ENCODE peak calls at places on chromosomes 2 and 18, in nine cellular contexts. One of them, this sample, is unnamed.

GRCh38 chr2:74037379-74037860 is 52.7 kb downstream of the TET3 start:
- DNase-seq in KBM-7: peak
- DNase-seq in activated naive CD8-positive, alpha-beta T cell treated with anti-CD3 and anti-CD28 coated beads, Interleukin-2, amount 50 U/mL, for 24 hours: no peak
- DNase-seq in cardiac muscle cell: no peak
- DNase-seq in IMR-90: peak
- DNase-seq in Daoy: no peak
- DNase-seq in NCI-H1694 treated with DMSO at 0.1 percent for 48 hours: no peak
- DNase-seq in stimulated activated CD4-positive, alpha-beta T cell treated with anti-CD3 and anti-CD28 coated beads, Interleukin-4, amount 100 ng/mL, for 48 hours: no peak
- DNase-seq in BE2C: no peak
- DNase-seq in this sample: peak

GRCh38 chr2:45643543-45644542 is 7.6 kb upstream of the PRKCE start:
- DNase-seq in NCI-H1694 treated with DMSO at 0.1 percent for 48 hours: peak
- DNase-seq in Daoy: peak
- DNase-seq in KBM-7: peak
- DNase-seq in activated naive CD8-positive, alpha-beta T cell treated with anti-CD3 and anti-CD28 coated beads, Interleukin-2, amount 50 U/mL, for 24 hours: peak
- DNase-seq in IMR-90: peak
- DNase-seq in stimulated activated CD4-positive, alpha-beta T cell treated with anti-CD3 and anti-CD28 coated beads, Interleukin-4, amount 100 ng/mL, for 48 hours: peak
- DNase-seq in BE2C: peak
- DNase-seq in cardiac muscle cell: peak
- DNase-seq in this sample: peak

GRCh38 chr2:136117909-136118818 is at the start of gene CXCR4:
- DNase-seq in KBM-7: peak
- DNase-seq in activated naive CD8-positive, alpha-beta T cell treated with anti-CD3 and anti-CD28 coated beads, Interleukin-2, amount 50 U/mL, for 24 hours: peak
- DNase-seq in BE2C: peak
- DNase-seq in IMR-90: peak
- DNase-seq in stimulated activated CD4-positive, alpha-beta T cell treated with anti-CD3 and anti-CD28 coated beads, Interleukin-4, amount 100 ng/mL, for 48 hours: peak
- DNase-seq in Daoy: peak
- DNase-seq in NCI-H1694 treated with DMSO at 0.1 percent for 48 hours: peak
- DNase-seq in cardiac muscle cell: peak
- DNase-seq in this sample: peak

GRCh38 chr2:157856157-157856455 is 20.0 kb downstream of the ACVR1 start:
- DNase-seq in IMR-90: no peak
- DNase-seq in stimulated activated CD4-positive, alpha-beta T cell treated with anti-CD3 and anti-CD28 coated beads, Interleukin-4, amount 100 ng/mL, for 48 hours: no peak
- DNase-seq in BE2C: no peak
- DNase-seq in NCI-H1694 treated with DMSO at 0.1 percent for 48 hours: no peak
- DNase-seq in KBM-7: no peak
- DNase-seq in activated naive CD8-positive, alpha-beta T cell treated with anti-CD3 and anti-CD28 coated beads, Interleukin-2, amount 50 U/mL, for 24 hours: no peak
- DNase-seq in Daoy: no peak
- DNase-seq in cardiac muscle cell: no peak
- DNase-seq in this sample: no peak

GRCh38 chr2:186780701-186781316 is 68.2 kb downstream of the ZSWIM2 start:
- DNase-seq in KBM-7: peak
- DNase-seq in NCI-H1694 treated with DMSO at 0.1 percent for 48 hours: peak
- DNase-seq in cardiac muscle cell: peak
- DNase-seq in activated naive CD8-positive, alpha-beta T cell treated with anti-CD3 and anti-CD28 coated beads, Interleukin-2, amount 50 U/mL, for 24 hours: no peak
- DNase-seq in IMR-90: peak
- DNase-seq in stimulated activated CD4-positive, alpha-beta T cell treated with anti-CD3 and anti-CD28 coated beads, Interleukin-4, amount 100 ng/mL, for 48 hours: no peak
- DNase-seq in BE2C: no peak
- DNase-seq in Daoy: peak
- DNase-seq in this sample: no peak

GRCh38 chr18:74468547-74469014 is 11.5 kb upstream of the DIPK1C start:
- DNase-seq in BE2C: no peak
- DNase-seq in stimulated activated CD4-positive, alpha-beta T cell treated with anti-CD3 and anti-CD28 coated beads, Interleukin-4, amount 100 ng/mL, for 48 hours: no peak
- DNase-seq in KBM-7: no peak
- DNase-seq in cardiac muscle cell: no peak
- DNase-seq in NCI-H1694 treated with DMSO at 0.1 percent for 48 hours: no peak
- DNase-seq in Daoy: no peak
- DNase-seq in IMR-90: no peak
- DNase-seq in activated naive CD8-positive, alpha-beta T cell treated with anti-CD3 and anti-CD28 coated beads, Interleukin-2, amount 50 U/mL, for 24 hours: no peak
- DNase-seq in this sample: no peak

GRCh38 chr18:11004951-11005350 is 144.4 kb downstream of the PIEZO2 start:
- DNase-seq in IMR-90: no peak
- DNase-seq in stimulated activated CD4-positive, alpha-beta T cell treated with anti-CD3 and anti-CD28 coated beads, Interleukin-4, amount 100 ng/mL, for 48 hours: no peak
- DNase-seq in Daoy: peak
- DNase-seq in BE2C: no peak
- DNase-seq in NCI-H1694 treated with DMSO at 0.1 percent for 48 hours: no peak
- DNase-seq in activated naive CD8-positive, alpha-beta T cell treated with anti-CD3 and anti-CD28 coated beads, Interleukin-2, amount 50 U/mL, for 24 hours: no peak
- DNase-seq in KBM-7: no peak
- DNase-seq in cardiac muscle cell: no peak
- DNase-seq in this sample: no peak

GRCh38 chr2:238702691-238703415 is 145.0 kb upstream of the TWIST2 start:
- DNase-seq in NCI-H1694 treated with DMSO at 0.1 percent for 48 hours: no peak
- DNase-seq in activated naive CD8-positive, alpha-beta T cell treated with anti-CD3 and anti-CD28 coated beads, Interleukin-2, amount 50 U/mL, for 24 hours: no peak
- DNase-seq in Daoy: no peak
- DNase-seq in stimulated activated CD4-positive, alpha-beta T cell treated with anti-CD3 and anti-CD28 coated beads, Interleukin-4, amount 100 ng/mL, for 48 hours: no peak
- DNase-seq in KBM-7: no peak
- DNase-seq in BE2C: no peak
- DNase-seq in cardiac muscle cell: no peak
- DNase-seq in IMR-90: no peak
- DNase-seq in this sample: no peak

GRCh38 chr2:233199870-233200269 is 51.6 kb upstream of the ATG16L1 start:
- DNase-seq in Daoy: no peak
- DNase-seq in IMR-90: no peak
- DNase-seq in stimulated activated CD4-positive, alpha-beta T cell treated with anti-CD3 and anti-CD28 coated beads, Interleukin-4, amount 100 ng/mL, for 48 hours: no peak
- DNase-seq in BE2C: no peak
- DNase-seq in KBM-7: no peak
- DNase-seq in NCI-H1694 treated with DMSO at 0.1 percent for 48 hours: no peak
- DNase-seq in cardiac muscle cell: no peak
- DNase-seq in activated naive CD8-positive, alpha-beta T cell treated with anti-CD3 and anti-CD28 coated beads, Interleukin-2, amount 50 U/mL, for 24 hours: no peak
- DNase-seq in this sample: peak

GRCh38 chr18:48408727-48409590 is at the start of gene ZBTB7C:
- DNase-seq in stimulated activated CD4-positive, alpha-beta T cell treated with anti-CD3 and anti-CD28 coated beads, Interleukin-4, amount 100 ng/mL, for 48 hours: no peak
- DNase-seq in cardiac muscle cell: peak
- DNase-seq in activated naive CD8-positive, alpha-beta T cell treated with anti-CD3 and anti-CD28 coated beads, Interleukin-2, amount 50 U/mL, for 24 hours: peak
- DNase-seq in Daoy: peak
- DNase-seq in KBM-7: no peak
- DNase-seq in NCI-H1694 treated with DMSO at 0.1 percent for 48 hours: no peak
- DNase-seq in BE2C: peak
- DNase-seq in IMR-90: no peak
- DNase-seq in this sample: no peak

GRCh38 chr2:54581326-54582039 is 125.4 kb downstream of the SPTBN1 start:
- DNase-seq in cardiac muscle cell: no peak
- DNase-seq in NCI-H1694 treated with DMSO at 0.1 percent for 48 hours: peak
- DNase-seq in Daoy: no peak
- DNase-seq in stimulated activated CD4-positive, alpha-beta T cell treated with anti-CD3 and anti-CD28 coated beads, Interleukin-4, amount 100 ng/mL, for 48 hours: no peak
- DNase-seq in IMR-90: no peak
- DNase-seq in activated naive CD8-positive, alpha-beta T cell treated with anti-CD3 and anti-CD28 coated beads, Interleukin-2, amount 50 U/mL, for 24 hours: no peak
- DNase-seq in BE2C: no peak
- DNase-seq in KBM-7: peak
- DNase-seq in this sample: no peak

GRCh38 chr18:48951448-48952286 is 902 bp upstream of the SMAD7 start:
- DNase-seq in activated naive CD8-positive, alpha-beta T cell treated with anti-CD3 and anti-CD28 coated beads, Interleukin-2, amount 50 U/mL, for 24 hours: peak
- DNase-seq in cardiac muscle cell: peak
- DNase-seq in KBM-7: peak
- DNase-seq in stimulated activated CD4-positive, alpha-beta T cell treated with anti-CD3 and anti-CD28 coated beads, Interleukin-4, amount 100 ng/mL, for 48 hours: no peak
- DNase-seq in IMR-90: peak
- DNase-seq in NCI-H1694 treated with DMSO at 0.1 percent for 48 hours: peak
- DNase-seq in BE2C: peak
- DNase-seq in Daoy: peak
- DNase-seq in this sample: peak

GRCh38 chr18:51149605-51150429 is 47.7 kb downstream of the MEX3C start:
- DNase-seq in Daoy: peak
- DNase-seq in activated naive CD8-positive, alpha-beta T cell treated with anti-CD3 and anti-CD28 coated beads, Interleukin-2, amount 50 U/mL, for 24 hours: peak
- DNase-seq in NCI-H1694 treated with DMSO at 0.1 percent for 48 hours: no peak
- DNase-seq in KBM-7: no peak
- DNase-seq in BE2C: no peak
- DNase-seq in cardiac muscle cell: no peak
- DNase-seq in IMR-90: peak
- DNase-seq in stimulated activated CD4-positive, alpha-beta T cell treated with anti-CD3 and anti-CD28 coated beads, Interleukin-4, amount 100 ng/mL, for 48 hours: no peak
- DNase-seq in this sample: no peak

GRCh38 chr2:128552806-128553551 is 234.3 kb upstream of the HS6ST1 start:
- DNase-seq in activated naive CD8-positive, alpha-beta T cell treated with anti-CD3 and anti-CD28 coated beads, Interleukin-2, amount 50 U/mL, for 24 hours: no peak
- DNase-seq in KBM-7: no peak
- DNase-seq in stimulated activated CD4-positive, alpha-beta T cell treated with anti-CD3 and anti-CD28 coated beads, Interleukin-4, amount 100 ng/mL, for 48 hours: no peak
- DNase-seq in BE2C: no peak
- DNase-seq in IMR-90: no peak
- DNase-seq in NCI-H1694 treated with DMSO at 0.1 percent for 48 hours: no peak
- DNase-seq in cardiac muscle cell: no peak
- DNase-seq in Daoy: no peak
- DNase-seq in this sample: no peak

GRCh38 chr18:41642756-41643155 is 312.3 kb upstream of the PIK3C3 start:
- DNase-seq in NCI-H1694 treated with DMSO at 0.1 percent for 48 hours: no peak
- DNase-seq in IMR-90: no peak
- DNase-seq in activated naive CD8-positive, alpha-beta T cell treated with anti-CD3 and anti-CD28 coated beads, Interleukin-2, amount 50 U/mL, for 24 hours: no peak
- DNase-seq in stimulated activated CD4-positive, alpha-beta T cell treated with anti-CD3 and anti-CD28 coated beads, Interleukin-4, amount 100 ng/mL, for 48 hours: no peak
- DNase-seq in Daoy: no peak
- DNase-seq in BE2C: no peak
- DNase-seq in cardiac muscle cell: no peak
- DNase-seq in KBM-7: no peak
- DNase-seq in this sample: no peak

GRCh38 chr2:12389354-12390045 is 327.2 kb upstream of the TRIB2 start:
- DNase-seq in cardiac muscle cell: no peak
- DNase-seq in IMR-90: peak
- DNase-seq in KBM-7: no peak
- DNase-seq in activated naive CD8-positive, alpha-beta T cell treated with anti-CD3 and anti-CD28 coated beads, Interleukin-2, amount 50 U/mL, for 24 hours: no peak
- DNase-seq in NCI-H1694 treated with DMSO at 0.1 percent for 48 hours: no peak
- DNase-seq in Daoy: no peak
- DNase-seq in stimulated activated CD4-positive, alpha-beta T cell treated with anti-CD3 and anti-CD28 coated beads, Interleukin-4, amount 100 ng/mL, for 48 hours: no peak
- DNase-seq in BE2C: no peak
- DNase-seq in this sample: no peak

GRCh38 chr2:231297108-231297908 is 98.2 kb upstream of the B3GNT7 start:
- DNase-seq in activated naive CD8-positive, alpha-beta T cell treated with anti-CD3 and anti-CD28 coated beads, Interleukin-2, amount 50 U/mL, for 24 hours: peak
- DNase-seq in Daoy: peak
- DNase-seq in stimulated activated CD4-positive, alpha-beta T cell treated with anti-CD3 and anti-CD28 coated beads, Interleukin-4, amount 100 ng/mL, for 48 hours: peak
- DNase-seq in NCI-H1694 treated with DMSO at 0.1 percent for 48 hours: peak
- DNase-seq in KBM-7: peak
- DNase-seq in BE2C: peak
- DNase-seq in cardiac muscle cell: peak
- DNase-seq in IMR-90: peak
- DNase-seq in this sample: peak

GRCh38 chr2:177172034-177172880 is 40.3 kb upstream of the HNRNPA3 start:
- DNase-seq in KBM-7: no peak
- DNase-seq in Daoy: peak
- DNase-seq in IMR-90: peak
- DNase-seq in cardiac muscle cell: no peak
- DNase-seq in BE2C: no peak
- DNase-seq in stimulated activated CD4-positive, alpha-beta T cell treated with anti-CD3 and anti-CD28 coated beads, Interleukin-4, amount 100 ng/mL, for 48 hours: no peak
- DNase-seq in NCI-H1694 treated with DMSO at 0.1 percent for 48 hours: no peak
- DNase-seq in activated naive CD8-positive, alpha-beta T cell treated with anti-CD3 and anti-CD28 coated beads, Interleukin-2, amount 50 U/mL, for 24 hours: no peak
- DNase-seq in this sample: no peak

GRCh38 chr18:3827236-3827635 is 377.3 kb downstream of the TGIF1 start:
- DNase-seq in BE2C: no peak
- DNase-seq in IMR-90: no peak
- DNase-seq in NCI-H1694 treated with DMSO at 0.1 percent for 48 hours: no peak
- DNase-seq in activated naive CD8-positive, alpha-beta T cell treated with anti-CD3 and anti-CD28 coated beads, Interleukin-2, amount 50 U/mL, for 24 hours: no peak
- DNase-seq in stimulated activated CD4-positive, alpha-beta T cell treated with anti-CD3 and anti-CD28 coated beads, Interleukin-4, amount 100 ng/mL, for 48 hours: no peak
- DNase-seq in Daoy: no peak
- DNase-seq in KBM-7: no peak
- DNase-seq in cardiac muscle cell: no peak
- DNase-seq in this sample: no peak

GRCh38 chr2:140650825-140651224 is 1480.0 kb downstream of the LRP1B start:
- DNase-seq in NCI-H1694 treated with DMSO at 0.1 percent for 48 hours: no peak
- DNase-seq in Daoy: no peak
- DNase-seq in cardiac muscle cell: no peak
- DNase-seq in KBM-7: no peak
- DNase-seq in activated naive CD8-positive, alpha-beta T cell treated with anti-CD3 and anti-CD28 coated beads, Interleukin-2, amount 50 U/mL, for 24 hours: no peak
- DNase-seq in IMR-90: peak
- DNase-seq in stimulated activated CD4-positive, alpha-beta T cell treated with anti-CD3 and anti-CD28 coated beads, Interleukin-4, amount 100 ng/mL, for 48 hours: no peak
- DNase-seq in BE2C: no peak
- DNase-seq in this sample: no peak

GRCh38 chr2:133292267-133292666 is 276.0 kb downstream of the NCKAP5 start:
- DNase-seq in Daoy: no peak
- DNase-seq in activated naive CD8-positive, alpha-beta T cell treated with anti-CD3 and anti-CD28 coated beads, Interleukin-2, amount 50 U/mL, for 24 hours: no peak
- DNase-seq in IMR-90: no peak
- DNase-seq in KBM-7: no peak
- DNase-seq in NCI-H1694 treated with DMSO at 0.1 percent for 48 hours: no peak
- DNase-seq in BE2C: no peak
- DNase-seq in cardiac muscle cell: no peak
- DNase-seq in stimulated activated CD4-positive, alpha-beta T cell treated with anti-CD3 and anti-CD28 coated beads, Interleukin-4, amount 100 ng/mL, for 48 hours: no peak
- DNase-seq in this sample: no peak

GRCh38 chr2:239234151-239234825 is 166.5 kb downstream of the HDAC4 start:
- DNase-seq in IMR-90: no peak
- DNase-seq in NCI-H1694 treated with DMSO at 0.1 percent for 48 hours: no peak
- DNase-seq in KBM-7: no peak
- DNase-seq in BE2C: no peak
- DNase-seq in activated naive CD8-positive, alpha-beta T cell treated with anti-CD3 and anti-CD28 coated beads, Interleukin-2, amount 50 U/mL, for 24 hours: no peak
- DNase-seq in cardiac muscle cell: no peak
- DNase-seq in Daoy: no peak
- DNase-seq in stimulated activated CD4-positive, alpha-beta T cell treated with anti-CD3 and anti-CD28 coated beads, Interleukin-4, amount 100 ng/mL, for 48 hours: no peak
- DNase-seq in this sample: no peak